ENCODE peak calls at places on chromosome 18, in four cellular contexts. T, D, K and W are unnamed samples.

GRCh38 chr18:36934884-36935283 is 106.0 kb downstream of the KIAA1328 start:
- DNase-seq in K (no peak), T (peak), D (peak), W (peak)

GRCh38 chr18:77495079-77495478 is 245.4 kb downstream of the GALR1 start:
- DNase-seq in K (no peak), D (no peak), T (no peak), W (no peak)

GRCh38 chr18:57150828-57151227 is 3.9 kb downstream of the BOD1L2 start:
- DNase-seq in T (no peak), D (no peak), K (peak), W (no peak)

GRCh38 chr18:21439453-21439852 is 161.1 kb downstream of the ESCO1 start:
- DNase-seq in K (no peak), T (peak), D (peak), W (peak)

GRCh38 chr18:31275722-31276463 is 42.1 kb upstream of the DSG1 start:
- DNase-seq in D (peak), K (no peak), T (no peak), W (no peak)

GRCh38 chr18:54151376-54151775 is 73.1 kb downstream of the MBD2 start:
- DNase-seq in D (no peak), K (no peak), T (no peak), W (no peak)

GRCh38 chr18:46481048-46481846 is 175.8 kb downstream of the LOXHD1 start:
- DNase-seq in D (peak), T (peak), K (peak), W (peak)

GRCh38 chr18:39455300-39455699 is 1889.7 kb upstream of the CELF4 start:
- DNase-seq in K (peak), D (peak), T (peak), W (peak)

GRCh38 chr18:50647237-50647636 is 87.3 kb downstream of the MAPK4 start:
- DNase-seq in T (no peak), K (no peak), D (no peak), W (no peak)

GRCh38 chr18:50647792-50648191 is 87.9 kb downstream of the MAPK4 start:
- DNase-seq in D (no peak), K (no peak), T (no peak), W (no peak)

GRCh38 chr18:50642439-50642838 is 82.6 kb downstream of the MAPK4 start:
- DNase-seq in T (no peak), K (no peak), D (no peak), W (no peak)

GRCh38 chr18:50644146-50644545 is 84.3 kb downstream of the MAPK4 start:
- DNase-seq in D (no peak), K (no peak), T (no peak), W (no peak)

GRCh38 chr18:50644807-50645206 is 84.9 kb downstream of the MAPK4 start:
- DNase-seq in T (no peak), D (no peak), K (peak), W (no peak)
- TF ChIP-seq CTCF in T (no peak), D (no peak), K (peak), W (no peak)

DNA sequence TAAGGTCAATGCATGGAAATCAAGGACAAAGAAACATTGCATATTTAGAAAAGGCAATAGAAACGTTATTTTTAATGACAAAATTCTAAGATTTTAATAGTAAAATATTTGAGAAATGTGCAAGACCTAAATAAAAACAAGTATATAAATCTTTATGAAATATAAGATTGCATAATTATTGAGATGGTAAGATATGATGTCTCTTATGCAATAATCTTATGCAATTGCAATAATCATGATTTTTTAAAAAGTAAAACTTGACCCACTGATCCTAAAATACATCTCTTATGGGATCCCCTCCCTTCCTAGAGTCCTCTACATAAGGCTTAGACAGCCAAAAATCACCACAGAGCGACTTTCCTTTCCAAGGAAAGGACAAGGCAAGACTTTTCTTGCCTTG is 249.0 kb downstream of the DOK6 start:
- DNase-seq in D (no peak), K (no peak), T (no peak), W (no peak)
- H3K4me3 ChIP-seq in D (no peak), K (no peak), T (no peak), W (no peak)

DNA sequence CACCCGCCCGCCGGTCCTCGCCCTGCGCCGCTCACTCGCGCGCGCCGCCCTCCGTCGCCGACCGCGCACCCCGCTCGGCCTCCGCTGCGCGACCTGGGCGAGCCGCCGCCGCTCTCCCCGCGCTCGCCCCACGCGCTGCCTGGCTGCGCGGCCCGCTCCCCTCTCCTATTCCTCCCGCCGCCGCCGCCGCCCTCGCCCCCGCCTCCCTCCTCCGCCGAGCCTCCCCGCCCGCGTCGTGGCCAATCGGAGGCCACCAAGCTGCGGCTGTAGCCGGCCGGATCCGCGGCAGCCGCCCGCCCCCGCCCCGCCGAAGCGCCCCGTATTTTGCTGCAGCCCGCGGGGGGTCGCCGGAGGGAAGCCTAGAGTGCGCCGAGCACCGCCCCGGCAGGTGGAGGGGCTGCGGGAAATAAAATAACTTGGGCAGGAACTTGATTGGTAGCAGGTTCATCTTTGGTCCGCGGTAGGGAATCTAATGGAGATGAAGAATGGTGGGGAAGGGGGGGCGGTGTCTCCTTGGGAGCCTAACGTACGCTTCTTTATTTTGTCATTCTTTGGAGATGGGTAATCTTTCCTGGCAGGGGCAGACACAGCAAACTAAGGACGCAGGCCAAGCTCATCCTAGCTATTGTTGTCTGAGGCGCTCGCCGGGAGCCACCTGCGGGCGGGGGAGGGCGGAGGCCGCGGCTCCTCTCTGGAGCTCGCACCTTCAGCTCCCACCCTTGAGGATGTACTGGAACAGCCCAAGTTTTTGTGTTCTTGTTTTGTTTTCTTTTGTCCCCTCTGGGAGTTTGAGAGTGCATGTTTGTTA is 1.1 kb upstream of the CDH2 start:
- DNase-seq in T (peak), K (peak), D (peak), W (peak)
- TF ChIP-seq CTCF in T (peak), K (no peak), D (peak), W (peak)

DNA sequence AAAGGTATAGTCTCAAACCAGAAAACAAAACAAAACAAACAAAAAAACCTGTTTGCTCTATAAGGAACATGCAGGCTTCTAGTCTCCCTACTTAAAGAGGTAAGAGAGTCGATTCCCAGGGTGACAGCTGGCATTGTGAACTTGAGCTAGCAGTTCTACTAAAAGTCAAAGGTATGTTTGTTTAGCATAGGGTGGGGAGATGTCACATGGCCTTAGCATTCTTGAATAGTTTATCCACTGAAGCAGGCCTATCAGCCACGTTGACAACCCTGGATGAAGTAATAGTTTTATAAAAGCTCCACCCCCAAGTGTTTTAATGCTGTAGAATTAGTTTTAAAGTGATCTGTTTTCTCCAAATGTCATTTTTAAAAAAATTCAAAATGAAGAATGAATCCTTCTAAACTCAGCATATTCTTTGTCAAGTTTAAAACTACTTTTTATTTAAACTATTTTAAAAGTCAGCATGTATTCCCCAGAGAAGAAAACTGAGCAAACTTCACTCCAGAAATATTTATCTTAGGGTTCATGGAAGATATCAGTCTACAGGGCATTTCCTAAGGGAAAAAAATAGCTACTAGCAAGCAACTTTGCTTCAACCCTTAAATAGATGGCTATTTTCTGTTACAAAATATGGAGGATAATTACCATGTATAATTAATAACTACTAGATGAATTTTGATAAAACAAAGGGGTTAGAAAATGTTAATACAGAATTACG is 1.7 kb downstream of the MYOM1 start:
- DNase-seq in K (peak), D (no peak), T (no peak), W (no peak)
- H3K4me3 ChIP-seq in K (peak), D (no peak), T (no peak), W (no peak)

GRCh38 chr18:8525692-8526091 is 83.5 kb upstream of the RAB12 start:
- DNase-seq in T (no peak), K (peak), D (no peak), W (no peak)
- TF ChIP-seq CTCF in T (no peak), K (peak), D (peak), W (no peak)

DNA sequence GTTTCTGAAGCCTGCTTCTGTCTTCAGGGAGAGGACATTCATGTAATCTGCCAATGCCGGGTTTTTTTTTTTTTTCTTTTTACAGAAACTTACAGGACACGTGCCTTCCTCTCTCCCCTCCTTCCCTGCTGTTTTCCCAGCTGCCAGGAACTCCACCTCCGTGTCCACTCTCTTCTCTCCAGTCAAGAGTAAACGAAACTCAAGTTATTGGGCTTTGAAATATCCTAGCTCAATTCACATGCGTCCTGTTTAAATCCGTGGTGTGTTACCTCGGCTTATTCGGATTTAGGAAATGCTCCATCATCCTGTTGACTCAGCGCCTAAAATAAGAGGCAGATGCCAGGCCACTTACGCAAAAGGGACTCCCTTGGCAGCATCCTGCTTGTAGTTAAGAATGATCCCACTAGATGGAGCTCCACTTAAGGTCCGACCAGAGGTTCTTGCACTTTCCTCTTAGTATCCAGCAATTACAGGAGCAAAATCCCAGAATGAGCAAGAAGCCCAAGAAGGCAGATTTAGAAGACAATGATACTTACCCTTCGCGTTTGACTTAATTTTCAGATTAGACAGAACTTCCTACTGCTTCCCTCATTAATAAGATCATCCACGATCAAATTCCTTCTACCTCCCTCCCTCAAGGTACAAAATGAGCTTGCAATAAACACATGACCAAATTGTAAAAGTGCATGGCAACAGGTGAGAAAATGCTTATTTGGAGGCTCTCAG is 97.2 kb upstream of the ZCCHC2 start:
- DNase-seq in K (peak), T (peak), D (peak), W (peak)
- H3K4me3 ChIP-seq in K (no peak), T (peak), D (peak), W (peak)